ENCODE peak calls at places on chromosomes 13 and 19, in four cellular contexts. V is mucosa of gallbladder; W is Calu3; Z is effector CD4-positive, alpha-beta T cell. A is an unnamed sample.

GRCh38 chr19:8396563-8397203 is 6.5 kb downstream of the RAB11B start:
- DNase-seq in W (peak; percentile 41), V (no peak), Z (peak; percentile 60), A (peak; percentile 54)

GRCh38 chr13:39789451-39789850 is 134.0 kb downstream of the COG6 start:
- DNase-seq in V (no peak), W (no peak), Z (no peak), A (no peak)

GRCh38 chr13:113421673-113422270 is 31.5 kb downstream of the ADPRHL1 start:
- DNase-seq in V (peak; percentile 58), W (no peak), Z (no peak), A (no peak)

GRCh38 chr19:17931532-17932191 is 1.2 kb upstream of the CCDC124 start:
- DNase-seq in W (no peak), Z (no peak), V (no peak), A (no peak)

GRCh38 chr19:7856679-7857663 is 17.2 kb downstream of the PRR36 start:
- DNase-seq in Z (no peak), V (no peak), W (no peak), A (no peak)

GRCh38 chr13:25468330-25469178 is 96.8 kb downstream of the ATP8A2 start:
- DNase-seq in V (no peak), Z (no peak), W (no peak), A (peak; percentile 8)

GRCh38 chr19:4679416-4679815 is 9.3 kb upstream of the MYDGF start:
- DNase-seq in W (no peak), V (no peak), Z (no peak), A (no peak)

GRCh38 chr19:15584541-15585115 is 30.4 kb upstream of the CYP4F8 start:
- DNase-seq in W (peak; percentile 84), Z (peak; percentile 79), V (peak; percentile 79), A (peak; percentile 70)

GRCh38 chr19:4722671-4723464 is 774 bp downstream of the DPP9 start:
- DNase-seq in Z (no peak), V (no peak), W (no peak), A (peak; percentile 25)

GRCh38 chr19:15436012-15436825 is 13.5 kb downstream of the WIZ start:
- DNase-seq in V (no peak), W (no peak), Z (no peak), A (no peak)

GRCh38 chr19:42140125-42140754 is 8.0 kb upstream of the POU2F2 start:
- DNase-seq in W (no peak), Z (no peak), V (peak; percentile 76), A (peak; percentile 35)

GRCh38 chr13:20828540-20829364 is 55.0 kb upstream of the EEF1AKMT1 start:
- DNase-seq in W (peak; percentile 33), V (peak; percentile 22), Z (peak; percentile 37), A (peak; percentile 58)

GRCh38 chr13:48437381-48437780 is 24.5 kb upstream of the LPAR6 start:
- DNase-seq in Z (no peak), W (peak; percentile 9), V (peak; percentile 43), A (no peak)

GRCh38 chr13:52850396-52851152 is 2.1 kb upstream of the PCDH8 start:
- DNase-seq in W (peak; percentile 73), V (peak; percentile 43), Z (no peak), A (no peak)

GRCh38 chr19:48258350-48258749 is 2.6 kb upstream of the CARD8 start:
- DNase-seq in Z (peak; percentile 20), V (no peak), W (no peak), A (no peak)

GRCh38 chr13:106311004-106311403 is 224.5 kb downstream of the EFNB2 start:
- DNase-seq in W (no peak), V (no peak), Z (no peak), A (no peak)

GRCh38 chr19:23777216-23777615 is 18.5 kb upstream of the ZNF681 start:
- DNase-seq in W (no peak), Z (no peak), V (no peak), A (no peak)

GRCh38 chr19:39996218-39996810 is 546 bp upstream of the ZNF546 start:
- DNase-seq in V (no peak), Z (peak; percentile 12), W (peak; percentile 43), A (peak; percentile 22)

GRCh38 chr13:109727251-109727650 is 59.1 kb downstream of the IRS2 start:
- DNase-seq in V (no peak), Z (no peak), W (no peak), A (no peak)

GRCh38 chr19:51640371-51640770 is 6.3 kb downstream of the SIGLEC14 start:
- DNase-seq in Z (no peak), W (no peak), V (no peak), A (no peak)

GRCh38 chr19:5075603-5076002 is 106.7 kb downstream of the KDM4B start:
- DNase-seq in V (no peak), Z (no peak), W (no peak), A (peak; percentile 68)

GRCh38 chr19:1402411-1403070 is 1.2 kb upstream of the GAMT start:
- DNase-seq in W (no peak), V (no peak), Z (no peak), A (no peak)

A was measured in Jurkat, Clone E6-1.